ENCODE peak calls at places on chromosomes 4 and X, in five cellular contexts. H is MCF 10A, T is LNCaP clone FGC, Z is endothelial cell, Q is RWPE1. X is an unnamed sample.
A peak's percentile ranks its signal among the peaks of the same experiment; 100 is the strongest.

GRCh38 chrX:13051529-13052172 is 7.2 kb upstream of the FAM9C start:
- DNase-seq in Z (no peak), Q (no peak), H (peak; percentile 30), T (no peak), X (no peak)

GRCh38 chrX:19709812-19710518 is 177.4 kb downstream of the SH3KBP1 start:
- DNase-seq in T (no peak), Z (no peak), H (peak; percentile 92), Q (peak; percentile 79), X (peak; percentile 95)

GRCh38 chr4:8580321-8581093 is at the start of gene GPR78:
- DNase-seq in T (peak; percentile 4), H (no peak), Q (peak; percentile 39), Z (peak; percentile 95), X (peak; percentile 29)

GRCh38 chr4:172758586-172759340 is 409.8 kb upstream of the GALNT7 start:
- DNase-seq in Z (no peak), Q (peak; percentile 18), H (peak; percentile 40), T (no peak), X (peak; percentile 63)

GRCh38 chr4:174714393-174715211 is 114.4 kb downstream of the GLRA3 start:
- DNase-seq in Z (peak; percentile 53), T (peak; percentile 31), Q (peak; percentile 57), H (peak; percentile 73), X (peak; percentile 36)

GRCh38 chr4:77052352-77052751 is 23.4 kb downstream of the CCNI start:
- DNase-seq in H (peak; percentile 75), Q (peak; percentile 15), T (no peak), Z (peak; percentile 71), X (peak; percentile 46)

GRCh38 chr4:40682298-40683101 is 52.8 kb upstream of the RBM47 start:
- DNase-seq in H (no peak), T (no peak), Q (no peak), Z (no peak), X (no peak)

GRCh38 chr4:7384003-7384928 is 50.5 kb downstream of the PSAPL1 start:
- DNase-seq in Z (peak; percentile 3), H (no peak), T (no peak), Q (no peak), X (no peak)

GRCh38 chrX:16484338-16484737 is 165.6 kb upstream of the S100G start:
- DNase-seq in Q (peak; percentile 67), H (peak; percentile 91), T (no peak), Z (no peak), X (peak; percentile 96)

GRCh38 chr4:2424581-2424980 is 5.8 kb downstream of the CFAP99 start:
- DNase-seq in Z (no peak), Q (no peak), T (no peak), H (peak; percentile 30), X (no peak)

GRCh38 chr4:174631901-174632758 is 109.8 kb upstream of the HPGD start:
- DNase-seq in H (peak; percentile 71), T (peak; percentile 19), Z (no peak), Q (peak; percentile 45), X (peak; percentile 24)

GRCh38 chr4:41076481-41076880 is 137.9 kb downstream of the APBB2 start:
- DNase-seq in Q (no peak), T (no peak), Z (no peak), H (no peak), X (no peak)

GRCh38 chrX:96982159-96982558 is 98.5 kb downstream of the RPA4 start:
- DNase-seq in Z (no peak), H (no peak), Q (no peak), T (no peak), X (no peak)

GRCh38 chr4:1369484-1370079 is 22.6 kb downstream of the UVSSA start:
- DNase-seq in Z (no peak), Q (no peak), H (no peak), T (no peak), X (no peak)

GRCh38 chr4:1469596-1470392 is 63.6 kb upstream of the NKX1-1 start:
- DNase-seq in H (no peak), T (no peak), Q (peak; percentile 5), Z (no peak), X (peak; percentile 48)

GRCh38 chrX:104712515-104712914 is 146.5 kb downstream of the IL1RAPL2 start:
- DNase-seq in Q (no peak), T (no peak), Z (no peak), H (peak; percentile 16), X (no peak)

GRCh38 chr4:75800972-75801371 is 76.6 kb downstream of the USO1 start:
- DNase-seq in T (no peak), Q (peak; percentile 38), H (peak; percentile 4), Z (no peak), X (peak; percentile 39)

GRCh38 chr4:2244947-2245786 is 3.2 kb upstream of the HAUS3 start:
- DNase-seq in Z (no peak), Q (no peak), T (no peak), H (no peak), X (no peak)

GRCh38 chr4:23135792-23136645 is 443.3 kb downstream of the GBA3 start:
- DNase-seq in Q (peak; percentile 17), T (peak; percentile 6), H (peak; percentile 64), Z (peak; percentile 43), X (peak; percentile 8)

GRCh38 chr4:142801966-142802365 is 44.1 kb downstream of the INPP4B start:
- DNase-seq in Z (no peak), T (no peak), H (peak; percentile 39), Q (peak; percentile 42), X (peak; percentile 90)

GRCh38 chrX:22538581-22538980 is 265.9 kb downstream of the CBLL2 start:
- DNase-seq in Z (no peak), T (no peak), H (no peak), Q (no peak), X (no peak)

GRCh38 chrX:11171956-11172355 is 60.8 kb downstream of the HCCS start:
- DNase-seq in T (no peak), Q (no peak), H (no peak), Z (no peak), X (no peak)

GRCh38 chr4:70838972-70839536 is 636 bp downstream of the GRSF1 start:
- DNase-seq in T (no peak), Z (peak; percentile 66), H (peak; percentile 61), Q (peak; percentile 45), X (peak; percentile 64)

GRCh38 chr4:47468686-47469365 is 5.3 kb upstream of the COMMD8 start:
- DNase-seq in Z (no peak), T (no peak), Q (no peak), H (no peak), X (no peak)

GRCh38 chr4:7429069-7429416 is 5.7 kb downstream of the PSAPL1 start:
- DNase-seq in Z (no peak), Q (no peak), T (no peak), H (no peak), X (no peak)

GRCh38 chr4:184550476-184550875 is 76.1 kb upstream of the IRF2 start:
- DNase-seq in H (no peak), Z (no peak), T (no peak), Q (no peak), X (no peak)

GRCh38 chr4:81807386-81807785 is 335.7 kb upstream of the RASGEF1B start:
- DNase-seq in T (no peak), Q (no peak), H (no peak), Z (no peak), X (no peak)

GRCh38 chr4:8586671-8587468 is 5.7 kb upstream of the CPZ start:
- DNase-seq in Q (no peak), T (no peak), Z (no peak), H (no peak), X (no peak)

GRCh38 chr4:133921280-133922195 is 280.1 kb downstream of the PABPC4L start:
- DNase-seq in H (peak; percentile 38), Q (no peak), T (no peak), Z (no peak), X (no peak)
- TF ChIP-seq CTCF in H (no peak), Q (no peak), T (peak; percentile 14), Z (no peak), X (no peak)

GRCh38 chr4:125321709-125322362 is 7.1 kb downstream of the FAT4 start:
- DNase-seq in H (peak; percentile 67), Z (no peak), T (no peak), Q (no peak), X (peak; percentile 19)

GRCh38 chr4:125319311-125319710 is 4.6 kb downstream of the FAT4 start:
- DNase-seq in Z (no peak), H (no peak), T (no peak), Q (no peak), X (no peak)

GRCh38 chr4:125322363-125322730 is 7.6 kb downstream of the FAT4 start:
- DNase-seq in Z (no peak), H (peak; percentile 78), Q (no peak), T (no peak), X (peak; percentile 14)

GRCh38 chr4:125325733-125326132 is 11.0 kb downstream of the FAT4 start:
- DNase-seq in H (no peak), Z (no peak), Q (no peak), T (no peak), X (no peak)

GRCh38 chr4:125323547-125324100 is 8.9 kb downstream of the FAT4 start:
- DNase-seq in Q (peak; percentile 48), H (peak; percentile 55), Z (no peak), T (no peak), X (peak; percentile 27)
- TF ChIP-seq CTCF in Q (no peak), H (no peak), Z (no peak), T (no peak), X (no peak)

GRCh38 chrX:7706032-7706431 is 136.9 kb upstream of the VCX start:
- DNase-seq in H (peak; percentile 4), Z (no peak), T (no peak), Q (no peak), X (no peak)
- TF ChIP-seq CTCF in H (peak; percentile 28), Z (no peak), T (peak; percentile 21), Q (no peak), X (peak; percentile 56)

GRCh38 chrX:135951291-135951690 is 22.5 kb downstream of the MMGT1 start:
- DNase-seq in H (no peak), Z (no peak), Q (no peak), T (no peak), X (no peak)
- TF ChIP-seq CTCF in H (no peak), Z (no peak), Q (no peak), T (no peak), X (no peak)

GRCh38 chr4:139564502-139564901 is 8.5 kb upstream of the SETD7 start:
- DNase-seq in T (no peak), Z (no peak), Q (no peak), H (no peak), X (no peak)
- TF ChIP-seq CTCF in T (no peak), Z (no peak), Q (no peak), H (no peak), X (no peak)

X was measured in mammary epithelial cell.